ENCODE peak calls at places on chromosomes 16 and 17, in four cellular contexts. I is CMK, O is dermis blood vessel endothelial cell, T is RCC 7860. V is an unnamed sample.

GRCh38 chr17:1582374-1582773 is 19.8 kb upstream of the PITPNA start:
- DNase-seq in I (no peak), O (no peak), T (no peak), V (no peak)

GRCh38 chr17:15917439-15918027 is 27.4 kb upstream of the ADORA2B start:
- DNase-seq in I (no peak), O (no peak), T (no peak), V (no peak)

GRCh38 chr17:67675481-67675880 is 42.3 kb upstream of the NOL11 start:
- DNase-seq in I (no peak), O (peak; percentile 7), T (no peak), V (no peak)

GRCh38 chr16:80125677-80126076 is 415.1 kb upstream of the DYNLRB2 start:
- DNase-seq in I (no peak), O (no peak), T (no peak), V (no peak)

GRCh38 chr17:42135664-42136653 is 13.4 kb downstream of the HSPB9 start:
- DNase-seq in I (no peak), O (peak; percentile 93), T (peak; percentile 47), V (no peak)

GRCh38 chr16:20844588-20844987 is 38.3 kb downstream of the REXO5 start:
- DNase-seq in I (peak; percentile 61), O (peak; percentile 27), T (no peak), V (no peak)

GRCh38 chr17:27872776-27873175 is 20.4 kb downstream of the LYRM9 start:
- DNase-seq in I (no peak), O (no peak), T (no peak), V (no peak)

GRCh38 chr17:20981046-20981920 is 61.5 kb downstream of the USP22 start:
- DNase-seq in I (no peak), O (no peak), T (no peak), V (no peak)

GRCh38 chr16:57479422-57480126 is 6.7 kb downstream of the DOK4 start:
- DNase-seq in I (no peak), O (peak; percentile 26), T (peak; percentile 71), V (no peak)

GRCh38 chr16:57023541-57024249 is 34.3 kb downstream of the NLRC5 start:
- DNase-seq in I (no peak), O (no peak), T (no peak), V (peak; percentile 73)

GRCh38 chr17:46184696-46185095 is 8.5 kb downstream of the KANSL1 start:
- DNase-seq in I (no peak), O (no peak), T (no peak), V (no peak)

GRCh38 chr17:43536236-43537088 is 9.7 kb downstream of the ETV4 start:
- DNase-seq in I (no peak), O (peak; percentile 23), T (no peak), V (no peak)

GRCh38 chr17:56540791-56541190 is 52.7 kb upstream of the NOG start:
- DNase-seq in I (no peak), O (no peak), T (no peak), V (no peak)

V was measured in immature natural killer cell.